ENCODE peak calls at places on chromosomes 11 and 22, in four cellular contexts. F, V, M and C are unnamed samples.

GRCh38 chr22:40241200-40241763 is 63.6 kb downstream of the TNRC6B start:
- DNase-seq in F (no peak), V (no peak), M (no peak), C (no peak)

GRCh38 chr22:35315141-35315854 is 15.6 kb downstream of the TOM1 start:
- DNase-seq in F (no peak), V (peak; percentile 5), M (no peak), C (no peak)

GRCh38 chr11:114163231-114163631 is 103.7 kb downstream of the ZBTB16 start:
- DNase-seq in F (no peak), V (no peak), M (no peak), C (no peak)

GRCh38 chr11:114284021-114284420 is 12.2 kb upstream of the NNMT start:
- DNase-seq in F (no peak), V (no peak), M (no peak), C (no peak)

GRCh38 chr11:24400059-24400665 is 96.7 kb upstream of the LUZP2 start:
- DNase-seq in F (no peak), V (no peak), M (no peak), C (no peak)

GRCh38 chr22:30123463-30123862 is 43.2 kb downstream of the HORMAD2 start:
- DNase-seq in F (no peak), V (no peak), M (no peak), C (no peak)

GRCh38 chr22:44850946-44851345 is 98.6 kb downstream of the ARHGAP8 start:
- DNase-seq in F (no peak), V (no peak), M (no peak), C (no peak)

GRCh38 chr11:46331653-46331984 is 15.6 kb upstream of the DGKZ start:
- DNase-seq in F (no peak), V (no peak), M (no peak), C (no peak)

GRCh38 chr11:12290477-12290922 is 86.9 kb upstream of the PARVA start:
- DNase-seq in F (no peak), V (no peak), M (no peak), C (no peak)

GRCh38 chr11:103110406-103110805 is 1.2 kb downstream of the DYNC2H1 start:
- DNase-seq in F (no peak), V (no peak), M (no peak), C (no peak)

GRCh38 chr11:47950396-47950795 is 30.0 kb upstream of the PTPRJ start:
- DNase-seq in F (no peak), V (no peak), M (no peak), C (no peak)

GRCh38 chr11:87743002-87743401 is 432.2 kb downstream of the RAB38 start:
- DNase-seq in F (no peak), V (no peak), M (no peak), C (no peak)

GRCh38 chr11:122731500-122731913 is 76.0 kb downstream of the UBASH3B start:
- DNase-seq in F (no peak), V (no peak), M (no peak), C (peak; percentile 67)

GRCh38 chr11:132430352-132431091 is 1060.1 kb downstream of the NTM start:
- DNase-seq in F (no peak), V (no peak), M (no peak), C (no peak)

GRCh38 chr11:125082611-125083311 is 19.7 kb downstream of the SLC37A2 start:
- DNase-seq in F (no peak), V (no peak), M (peak; percentile 37), C (peak; percentile 28)

GRCh38 chr22:31495343-31495742 is 993 bp upstream of the SFI1 start:
- DNase-seq in F (no peak), V (no peak), M (no peak), C (no peak)

GRCh38 chr22:28563636-28564035 is 116.0 kb downstream of the TTC28 start:
- DNase-seq in F (no peak), V (no peak), M (no peak), C (no peak)

GRCh38 chr11:132028380-132029240 is 658.2 kb downstream of the NTM start:
- DNase-seq in F (no peak), V (no peak), M (no peak), C (no peak)

GRCh38 chr11:122202161-122202950 is 86.3 kb upstream of the BLID start:
- DNase-seq in F (peak; percentile 54), V (peak; percentile 21), M (peak; percentile 75), C (peak; percentile 55)

GRCh38 chr11:60589611-60590010 is 74.4 kb downstream of the MS4A13 start:
- DNase-seq in F (no peak), V (no peak), M (peak; percentile 8), C (no peak)

GRCh38 chr11:119863811-119864601 is 135.0 kb upstream of the NECTIN1 start:
- DNase-seq in F (no peak), V (no peak), M (no peak), C (no peak)

GRCh38 chr11:121237686-121238658 is 54.6 kb upstream of the SC5D start:
- DNase-seq in F (no peak), V (no peak), M (no peak), C (peak; percentile 69)

GRCh38 chr22:20429254-20430100 is 8.1 kb downstream of the SCARF2 start:
- DNase-seq in F (peak; percentile 87), V (no peak), M (no peak), C (no peak)
- H3K4me3 ChIP-seq in F (peak overlapping the region; percentile 32), V (peak overlapping the region; percentile 38), M (peak overlapping the region; percentile 53), C (no peak overlapping the region)

GRCh38 chr22:46537946-46538815 is 761 bp upstream of the CELSR1 start:
- DNase-seq in F (no peak), V (no peak), M (no peak), C (no peak)
- TF ChIP-seq CTCF in F (no peak), V (no peak), M (peak; percentile 46), C (peak; percentile 23)

GRCh38 chr11:2306971-2307732 is 5.3 kb downstream of the TSPAN32 start:
- DNase-seq in F (peak; percentile 76), V (no peak), M (no peak), C (no peak)

GRCh38 chr11:2305140-2305861 is 3.5 kb downstream of the TSPAN32 start:
- DNase-seq in F (peak; percentile 95), V (peak; percentile 80), M (no peak), C (peak; percentile 20)

GRCh38 chr11:2304156-2305139 is 2.6 kb downstream of the TSPAN32 start:
- DNase-seq in F (peak; percentile 61), V (no peak), M (no peak), C (no peak)

GRCh38 chr11:2307733-2308331 is 6.0 kb downstream of the TSPAN32 start:
- DNase-seq in F (peak; percentile 33), V (no peak), M (no peak), C (no peak)

GRCh38 chr11:2305862-2306823 is 4.3 kb downstream of the TSPAN32 start:
- DNase-seq in F (peak; percentile 82), V (peak; percentile 86), M (no peak), C (peak; percentile 37)
- H3K4me3 ChIP-seq in F (peak overlapping the region; percentile 26), V (no peak overlapping the region), M (no peak overlapping the region), C (no peak overlapping the region)

GRCh38 chr11:63939351-63939920 is 634 bp downstream of the NAA40 start:
- DNase-seq in F (no peak), V (no peak), M (no peak), C (no peak)
- TF ChIP-seq CTCF in F (no peak), V (no peak), M (no peak), C (peak; percentile 8)

GRCh38 chr22:21937041-21937820 is 15.4 kb downstream of the PPM1F start:
- DNase-seq in F (no peak), V (no peak), M (no peak), C (no peak)
- H3K4me3 ChIP-seq in F (peak overlapping the region; percentile 66), V (peak overlapping the region; percentile 64), M (no peak overlapping the region), C (peak overlapping the region; percentile 23)

GRCh38 chr22:24108073-24108472 is 73.2 kb upstream of the SUSD2 start:
- DNase-seq in F (peak; percentile 19), V (no peak), M (no peak), C (no peak)
- TF ChIP-seq CTCF in F (no peak), V (no peak), M (no peak), C (no peak)